ENCODE peak calls at places on chromosomes 7 and 10, in five cellular contexts. S is ascending aorta, R is sigmoid colon, V is foreskin keratinocyte, M is endothelial cell of umbilical vein. Q is an unnamed sample. For H3K27me3, the result is how much of the 10 kb centered on the place peaks cover.

GRCh38 chr10:31851216-31851615 is 77.4 kb downstream of the ARHGAP12 start:
- DNase-seq in V (no peak), R (no peak), M (no peak), S (no peak), Q (no peak)

GRCh38 chr7:51274001-51274400 is 42.6 kb downstream of the COBL start:
- DNase-seq in M (no peak), S (no peak), R (no peak), V (no peak), Q (no peak)

GRCh38 chr10:83545901-83546391 is 593.4 kb upstream of the GHITM start:
- DNase-seq in R (no peak), S (no peak), V (peak), M (peak), Q (peak)

GRCh38 chr10:113539789-113540188 is 13.1 kb upstream of the HABP2 start:
- DNase-seq in M (no peak), S (no peak), V (no peak), R (no peak), Q (peak)

GRCh38 chr7:114293289-114294012 is 121.2 kb upstream of the FOXP2 start:
- DNase-seq in V (no peak), S (no peak), M (no peak), R (no peak), Q (peak)

GRCh38 chr7:88758355-88759215 is 915 bp upstream of the ZNF804B start:
- DNase-seq in V (no peak), R (no peak), M (peak), S (no peak), Q (no peak)

GRCh38 chr7:117666019-117666418 is 186.2 kb downstream of the CFTR start:
- DNase-seq in S (no peak), M (peak), V (peak), R (no peak), Q (peak)

GRCh38 chr10:93799309-93799708 is 41.6 kb downstream of the LGI1 start:
- DNase-seq in S (no peak), M (no peak), R (no peak), V (no peak), Q (no peak)

GRCh38 chr7:17472939-17473338 is 174.5 kb downstream of the AHR start:
- DNase-seq in S (no peak), M (no peak), V (no peak), R (no peak), Q (no peak)

GRCh38 chr10:50312464-50313437 is 61.4 kb upstream of the ASAH2 start:
- DNase-seq in S (no peak), V (peak), R (no peak), M (no peak), Q (peak)

GRCh38 chr10:80464557-80465466 is 10.7 kb downstream of the TSPAN14 start:
- DNase-seq in S (no peak), R (no peak), V (no peak), M (peak), Q (no peak)

GRCh38 chr10:87030912-87031635 is 11.0 kb downstream of the FAM25A start:
- DNase-seq in M (no peak), S (no peak), V (no peak), R (no peak), Q (no peak)

GRCh38 chr10:121243003-121243898 is 355.0 kb downstream of the FGFR2 start:
- DNase-seq in S (no peak), R (no peak), M (no peak), V (no peak), Q (peak)

GRCh38 chr10:49275896-49276295 is 23.1 kb upstream of the C10orf71 start:
- DNase-seq in R (no peak), S (no peak), V (no peak), M (no peak), Q (no peak)

DNA sequence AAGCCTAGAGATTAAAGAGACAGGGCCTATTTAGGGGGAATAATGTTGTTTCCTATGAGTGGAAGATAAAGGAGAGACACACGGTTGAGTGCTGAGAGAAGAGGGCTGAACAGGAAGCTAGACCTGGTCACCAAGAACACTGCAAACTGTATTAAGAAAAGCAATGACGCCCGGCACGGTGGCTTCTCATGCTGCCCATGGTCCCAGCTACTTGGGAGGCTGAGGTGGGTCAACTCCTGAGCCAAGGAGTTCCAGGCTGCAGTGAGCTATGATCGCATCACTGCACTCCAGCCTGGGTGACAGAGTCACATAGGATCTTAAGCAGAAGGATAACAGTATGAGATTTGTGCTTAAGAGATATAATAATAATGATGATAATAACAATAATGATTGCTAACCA is 19.7 kb upstream of the OTUD1 start:
- DNase-seq in M (no peak), V (no peak), R (no peak), S (no peak), Q (no peak)
- H3K27me3 ChIP-seq in M (under half), V (under half), R (under half), S (under half), Q (under half)

DNA sequence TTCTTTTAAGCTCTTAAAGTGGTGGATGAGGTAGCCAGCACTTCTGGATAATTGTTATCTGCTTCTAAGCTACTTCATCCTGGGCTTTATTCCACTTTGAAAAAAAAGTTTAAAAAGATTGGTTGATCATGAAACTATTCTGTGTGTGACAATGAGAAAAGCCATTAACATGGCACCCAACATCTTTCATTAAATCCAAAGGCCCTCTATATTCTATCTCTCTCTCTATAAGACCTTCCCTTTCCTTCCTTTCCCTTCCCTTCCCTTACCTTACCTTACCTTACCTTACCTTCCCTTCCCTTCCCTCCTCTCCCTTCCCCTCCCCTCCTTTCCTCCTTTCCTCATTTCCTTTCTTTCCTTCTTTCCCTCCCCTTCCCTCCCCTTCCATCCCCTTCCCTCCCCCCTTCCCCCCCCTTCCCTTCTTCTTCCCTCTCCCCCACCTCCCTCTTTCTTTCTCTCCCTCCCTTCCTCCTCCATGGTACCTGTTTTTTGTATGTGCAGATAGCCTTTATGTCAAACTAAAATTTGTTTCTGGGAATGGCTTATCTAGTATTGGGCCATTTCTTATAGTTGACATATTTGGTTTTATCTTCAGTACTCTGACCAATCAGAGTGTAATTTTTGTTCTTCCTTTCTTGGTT is 218.7 kb downstream of the DKK1 start:
- DNase-seq in V (no peak), S (no peak), R (no peak), M (no peak), Q (no peak)
- H3K27me3 ChIP-seq in V (under half), S (under half), R (under half), M (under half), Q (under half)

GRCh38 chr10:75410135-75410787 is 8.7 kb upstream of the ZNF503 start:
- DNase-seq in S (no peak), V (no peak), R (no peak), M (no peak), Q (peak)

GRCh38 chr10:75407716-75408511 is 6.3 kb upstream of the ZNF503 start:
- DNase-seq in V (no peak), R (no peak), S (no peak), M (no peak), Q (no peak)

GRCh38 chr10:75408911-75409885 is 7.6 kb upstream of the ZNF503 start:
- DNase-seq in V (no peak), R (peak), S (no peak), M (no peak), Q (peak)

GRCh38 chr10:75407296-75407715 is 5.7 kb upstream of the ZNF503 start:
- DNase-seq in V (no peak), M (no peak), R (no peak), S (no peak), Q (no peak)

DNA sequence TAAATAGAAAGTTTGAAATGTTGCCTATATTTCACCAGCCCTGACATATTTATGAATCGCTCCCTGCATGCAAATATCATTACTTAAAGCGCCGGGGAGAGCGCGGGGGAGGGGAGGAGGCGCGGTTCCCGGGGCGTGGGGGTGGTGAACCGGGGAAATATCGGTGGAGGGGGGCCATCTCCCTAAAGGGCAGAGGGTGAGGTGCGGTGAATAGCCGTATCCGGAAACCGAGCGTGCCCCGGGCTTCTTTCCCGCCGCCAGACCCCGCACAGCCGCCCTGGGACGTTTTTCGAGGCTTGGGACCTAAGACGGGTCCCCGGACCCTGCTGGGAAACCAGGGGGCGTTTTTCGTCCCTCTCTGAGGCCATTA is 6.9 kb upstream of the ZNF503 start:
- DNase-seq in R (no peak), S (no peak), V (no peak), M (no peak), Q (no peak)
- H3K27me3 ChIP-seq in R (under half), S (under half), V (under half), M (half or more), Q (under half)

GRCh38 chr7:128148676-128149075 is 92.4 kb upstream of the LEP start:
- DNase-seq in S (no peak), R (no peak), M (no peak), V (no peak), Q (peak)

GRCh38 chr7:128150223-128150622 is 90.9 kb upstream of the LEP start:
- DNase-seq in M (no peak), R (no peak), V (no peak), S (no peak), Q (no peak)

GRCh38 chr7:128141683-128142195 is 99.3 kb upstream of the LEP start:
- DNase-seq in R (no peak), S (no peak), V (no peak), M (no peak), Q (no peak)

GRCh38 chr7:128139406-128139805 is 101.7 kb upstream of the LEP start:
- DNase-seq in M (no peak), R (no peak), V (no peak), S (no peak), Q (no peak)

GRCh38 chr7:128145191-128145590 is 95.9 kb upstream of the LEP start:
- DNase-seq in S (no peak), M (no peak), R (no peak), V (peak), Q (peak)
- H3K27me3 ChIP-seq in S (under half), M (half or more), R (under half), V (under half), Q (under half)